ENCODE peak calls at places on chromosomes 13 and 19, in four cellular contexts. One of them, this sample, is unnamed.
A peak's percentile ranks its signal among the peaks of the same experiment; 100 is the strongest.

GRCh38 chr13:80245162-80245733 is 95.7 kb downstream of the SPRY2 start:
- DNase-seq in MV-4-11: no peak
- DNase-seq in GM23248: no peak
- DNase-seq in HCEC 1CT: no peak
- DNase-seq in this sample: no peak

GRCh38 chr19:36986601-36987000 is 70.5 kb downstream of the ZNF568 start:
- DNase-seq in MV-4-11: no peak
- DNase-seq in GM23248: no peak
- DNase-seq in HCEC 1CT: no peak
- DNase-seq in this sample: no peak

GRCh38 chr13:46679369-46680180 is 117.4 kb downstream of the ESD start:
- DNase-seq in MV-4-11: no peak
- DNase-seq in GM23248: peak; percentile 87
- DNase-seq in HCEC 1CT: peak; percentile 57
- DNase-seq in this sample: peak; percentile 71

GRCh38 chr13:98937911-98938381 is 39.9 kb downstream of the DOCK9 start:
- DNase-seq in MV-4-11: no peak
- DNase-seq in GM23248: no peak
- DNase-seq in HCEC 1CT: no peak
- DNase-seq in this sample: no peak

GRCh38 chr19:33306853-33307792 is 4.8 kb upstream of the CEBPA start:
- DNase-seq in MV-4-11: no peak
- DNase-seq in GM23248: no peak
- DNase-seq in HCEC 1CT: no peak
- DNase-seq in this sample: no peak

GRCh38 chr13:45292176-45292575 is 48.8 kb downstream of the TPT1 start:
- DNase-seq in MV-4-11: no peak
- DNase-seq in GM23248: peak; percentile 41
- DNase-seq in HCEC 1CT: peak; percentile 18
- DNase-seq in this sample: peak; percentile 40

GRCh38 chr13:61286148-61286745 is 129.4 kb downstream of the PCDH20 start:
- DNase-seq in MV-4-11: no peak
- DNase-seq in GM23248: no peak
- DNase-seq in HCEC 1CT: no peak
- DNase-seq in this sample: peak; percentile 0

GRCh38 chr19:18310118-18310909 is 12.6 kb downstream of the LSM4 start:
- DNase-seq in MV-4-11: no peak
- DNase-seq in GM23248: no peak
- DNase-seq in HCEC 1CT: no peak
- DNase-seq in this sample: no peak

GRCh38 chr13:93169980-93170379 is 56.6 kb upstream of the GPC6 start:
- DNase-seq in MV-4-11: no peak
- DNase-seq in GM23248: peak; percentile 89
- DNase-seq in HCEC 1CT: peak; percentile 94
- DNase-seq in this sample: peak; percentile 64

GRCh38 chr19:55585658-55586339 is 5.2 kb upstream of the ZNF579 start:
- DNase-seq in MV-4-11: no peak
- DNase-seq in GM23248: peak; percentile 60
- DNase-seq in HCEC 1CT: peak; percentile 56
- DNase-seq in this sample: peak; percentile 55

GRCh38 chr13:41562541-41563178 is 105.3 kb downstream of the RGCC start:
- DNase-seq in MV-4-11: peak; percentile 28
- DNase-seq in GM23248: no peak
- DNase-seq in HCEC 1CT: no peak
- DNase-seq in this sample: no peak

GRCh38 chr13:73465629-73465974 is 406.8 kb downstream of the KLF5 start:
- DNase-seq in MV-4-11: no peak
- DNase-seq in GM23248: peak; percentile 42
- DNase-seq in HCEC 1CT: peak; percentile 52
- DNase-seq in this sample: peak; percentile 60

GRCh38 chr19:343941-344624 is 513 bp downstream of the MIER2 start:
- DNase-seq in MV-4-11: no peak
- DNase-seq in GM23248: peak; percentile 73
- DNase-seq in HCEC 1CT: peak; percentile 19
- DNase-seq in this sample: peak; percentile 48

GRCh38 chr13:72151241-72151640 is 284.2 kb upstream of the DACH1 start:
- DNase-seq in MV-4-11: no peak
- DNase-seq in GM23248: no peak
- DNase-seq in HCEC 1CT: no peak
- DNase-seq in this sample: peak; percentile 39

GRCh38 chr19:2332341-2333026 is 4.0 kb downstream of the SPPL2B start:
- DNase-seq in MV-4-11: no peak
- DNase-seq in GM23248: no peak
- DNase-seq in HCEC 1CT: no peak
- DNase-seq in this sample: no peak

GRCh38 chr13:113083402-113084061 is 22.1 kb upstream of the F7 start:
- DNase-seq in MV-4-11: no peak
- DNase-seq in GM23248: peak; percentile 73
- DNase-seq in HCEC 1CT: no peak
- DNase-seq in this sample: no peak

GRCh38 chr13:24746618-24747247 is 17.2 kb upstream of the RNF17 start:
- DNase-seq in MV-4-11: peak; percentile 10
- DNase-seq in GM23248: peak; percentile 35
- DNase-seq in HCEC 1CT: no peak
- DNase-seq in this sample: peak; percentile 15

GRCh38 chr19:15945301-15945700 is 3.5 kb upstream of the OR10H4 start:
- DNase-seq in MV-4-11: no peak
- DNase-seq in GM23248: no peak
- DNase-seq in HCEC 1CT: no peak
- DNase-seq in this sample: no peak

GRCh38 chr13:92175330-92175729 is 776.9 kb downstream of the GPC5 start:
- DNase-seq in MV-4-11: peak; percentile 58
- DNase-seq in GM23248: peak; percentile 56
- DNase-seq in HCEC 1CT: peak; percentile 10
- DNase-seq in this sample: peak; percentile 17

GRCh38 chr19:7413629-7414028 is 64.9 kb downstream of the ARHGEF18 start:
- DNase-seq in MV-4-11: no peak
- DNase-seq in GM23248: no peak
- DNase-seq in HCEC 1CT: no peak
- DNase-seq in this sample: no peak

GRCh38 chr13:27280009-27280646 is 9.5 kb downstream of the RASL11A start:
- DNase-seq in MV-4-11: no peak
- DNase-seq in GM23248: no peak
- DNase-seq in HCEC 1CT: no peak
- DNase-seq in this sample: peak; percentile 22

GRCh38 chr19:40374084-40374483 is 15.9 kb downstream of the HIPK4 start:
- DNase-seq in MV-4-11: no peak
- DNase-seq in GM23248: no peak
- DNase-seq in HCEC 1CT: no peak
- DNase-seq in this sample: no peak

GRCh38 chr13:36904219-36904618 is 15.8 kb downstream of the SMAD9 start:
- DNase-seq in MV-4-11: no peak
- DNase-seq in GM23248: no peak
- DNase-seq in HCEC 1CT: no peak
- DNase-seq in this sample: no peak

GRCh38 chr13:21971662-21972635 is 301.1 kb downstream of the FGF9 start:
- DNase-seq in MV-4-11: no peak
- DNase-seq in GM23248: peak; percentile 65
- DNase-seq in HCEC 1CT: no peak
- DNase-seq in this sample: no peak

GRCh38 chr13:44129418-44129817 is 244.2 kb upstream of the SERP2 start:
- DNase-seq in MV-4-11: no peak
- DNase-seq in GM23248: no peak
- DNase-seq in HCEC 1CT: no peak
- DNase-seq in this sample: no peak

GRCh38 chr19:33779849-33780248 is 16.8 kb upstream of the KCTD15 start:
- DNase-seq in MV-4-11: no peak
- DNase-seq in GM23248: no peak
- DNase-seq in HCEC 1CT: no peak
- DNase-seq in this sample: no peak

GRCh38 chr13:85771856-85772255 is 27.4 kb downstream of the SLITRK6 start:
- DNase-seq in MV-4-11: no peak
- DNase-seq in GM23248: no peak
- DNase-seq in HCEC 1CT: no peak
- DNase-seq in this sample: peak; percentile 42

GRCh38 chr19:42010245-42011126 is 16.5 kb upstream of the ATP1A3 start:
- DNase-seq in MV-4-11: no peak
- DNase-seq in GM23248: peak; percentile 58
- DNase-seq in HCEC 1CT: no peak
- DNase-seq in this sample: no peak

GRCh38 chr19:48329167-48329891 is 4.0 kb downstream of the EMP3 start:
- DNase-seq in MV-4-11: peak; percentile 76
- DNase-seq in GM23248: peak; percentile 84
- DNase-seq in HCEC 1CT: peak; percentile 46
- DNase-seq in this sample: peak; percentile 77

GRCh38 chr19:39430675-39431593 is 4.8 kb downstream of the RPS16 start:
- DNase-seq in MV-4-11: peak; percentile 99
- DNase-seq in GM23248: peak; percentile 52
- DNase-seq in HCEC 1CT: peak; percentile 99
- DNase-seq in this sample: peak; percentile 99

GRCh38 chr13:99991806-99992242 is 10.2 kb downstream of the ZIC2 start:
- DNase-seq in MV-4-11: no peak
- DNase-seq in GM23248: no peak
- DNase-seq in HCEC 1CT: no peak
- DNase-seq in this sample: no peak

GRCh38 chr13:49488563-49488962 is 7.2 kb upstream of the PHF11 start:
- DNase-seq in MV-4-11: no peak
- DNase-seq in GM23248: no peak
- DNase-seq in HCEC 1CT: no peak
- DNase-seq in this sample: no peak

GRCh38 chr19:30227071-30227621 is 145.0 kb upstream of the ZNF536 start:
- DNase-seq in MV-4-11: no peak
- DNase-seq in GM23248: no peak
- DNase-seq in HCEC 1CT: no peak
- DNase-seq in this sample: peak; percentile 6

GRCh38 chr19:49890349-49891311 is 6.1 kb downstream of the IL4I1 start:
- DNase-seq in MV-4-11: no peak
- DNase-seq in GM23248: peak; percentile 31
- DNase-seq in HCEC 1CT: no peak
- DNase-seq in this sample: no peak